ENCODE peak calls at places on chromosomes 6 and 20, in nine cellular contexts. F, O, C, U, D, Q, A, L and P are unnamed samples.

GRCh38 chr6:28838289-28838633 is 85.5 kb downstream of the TRIM27 start:
- DNase-seq in F (peak; percentile 42), O (peak; percentile 77), C (peak; percentile 83), U (peak; percentile 24), D (peak; percentile 69), Q (no peak), A (peak; percentile 53), L (no peak), P (peak; percentile 57)

GRCh38 chr6:2448826-2449571 is 203.6 kb upstream of the GMDS start:
- DNase-seq in F (no peak), O (peak; percentile 77), C (peak; percentile 49), U (peak; percentile 5), D (peak; percentile 2), Q (no peak), A (peak; percentile 88), L (peak; percentile 15), P (peak; percentile 54)

GRCh38 chr20:39016076-39016475 is 53.9 kb downstream of the DHX35 start:
- DNase-seq in F (no peak), O (no peak), C (no peak), U (no peak), D (no peak), Q (no peak), A (no peak), L (no peak), P (no peak)

GRCh38 chr6:101741474-101742171 is 348.1 kb downstream of the GRIK2 start:
- DNase-seq in F (no peak), O (no peak), C (peak; percentile 11), U (no peak), D (no peak), Q (no peak), A (no peak), L (no peak), P (no peak)

GRCh38 chr6:52213127-52213526 is 27.0 kb downstream of the IL17A start:
- DNase-seq in F (no peak), O (no peak), C (peak; percentile 33), U (no peak), D (peak; percentile 20), Q (no peak), A (no peak), L (no peak), P (no peak)

GRCh38 chr6:121158438-121158837 is 175.8 kb downstream of the TBC1D32 start:
- DNase-seq in F (no peak), O (no peak), C (no peak), U (no peak), D (no peak), Q (no peak), A (no peak), L (no peak), P (no peak)

GRCh38 chr20:36106606-36107005 is 47.9 kb upstream of the EPB41L1 start:
- DNase-seq in F (no peak), O (no peak), C (no peak), U (no peak), D (no peak), Q (no peak), A (no peak), L (no peak), P (no peak)

GRCh38 chr6:105800398-105800797 is 285.7 kb upstream of the PRDM1 start:
- DNase-seq in F (no peak), O (no peak), C (no peak), U (no peak), D (no peak), Q (no peak), A (no peak), L (no peak), P (no peak)

GRCh38 chr20:48191200-48191599 is 405.9 kb upstream of the SULF2 start:
- DNase-seq in F (no peak), O (no peak), C (no peak), U (no peak), D (no peak), Q (no peak), A (no peak), L (no peak), P (no peak)

GRCh38 chr6:26501482-26501986 is 1.4 kb downstream of the BTN1A1 start:
- DNase-seq in F (peak; percentile 10), O (no peak), C (peak; percentile 21), U (peak; percentile 3), D (peak; percentile 33), Q (no peak), A (no peak), L (no peak), P (no peak)

GRCh38 chr6:36683656-36684446 is 5.3 kb downstream of the CDKN1A start:
- DNase-seq in F (no peak), O (no peak), C (no peak), U (no peak), D (no peak), Q (no peak), A (no peak), L (no peak), P (no peak)

GRCh38 chr6:21305827-21306469 is 287.6 kb upstream of the SOX4 start:
- DNase-seq in F (no peak), O (peak; percentile 35), C (no peak), U (no peak), D (no peak), Q (no peak), A (no peak), L (no peak), P (no peak)

GRCh38 chr6:156616495-156616894 is 160.7 kb upstream of the ARID1B start:
- DNase-seq in F (no peak), O (no peak), C (no peak), U (no peak), D (no peak), Q (no peak), A (no peak), L (no peak), P (no peak)

GRCh38 chr20:62423326-62423706 is 4.0 kb downstream of the RBBP8NL start:
- DNase-seq in F (no peak), O (no peak), C (no peak), U (no peak), D (no peak), Q (no peak), A (no peak), L (no peak), P (no peak)

GRCh38 chr6:34531580-34532201 is 24.4 kb downstream of the SPDEF start:
- DNase-seq in F (no peak), O (peak; percentile 89), C (no peak), U (peak; percentile 55), D (peak; percentile 8), Q (no peak), A (no peak), L (no peak), P (no peak)

GRCh38 chr6:140346461-140346860 is 972.0 kb upstream of the CITED2 start:
- DNase-seq in F (no peak), O (peak; percentile 47), C (no peak), U (no peak), D (no peak), Q (no peak), A (no peak), L (no peak), P (no peak)

GRCh38 chr6:7463785-7464184 is 74.2 kb downstream of the RIOK1 start:
- DNase-seq in F (no peak), O (no peak), C (no peak), U (no peak), D (no peak), Q (no peak), A (peak; percentile 30), L (no peak), P (no peak)

GRCh38 chr6:27106382-27106781 is 141.1 kb upstream of the PRSS16 start:
- DNase-seq in F (no peak), O (no peak), C (no peak), U (no peak), D (no peak), Q (no peak), A (no peak), L (no peak), P (no peak)

GRCh38 chr20:53828673-53829085 is 235.0 kb upstream of the ZNF217 start:
- DNase-seq in F (no peak), O (peak; percentile 93), C (peak; percentile 29), U (no peak), D (no peak), Q (no peak), A (no peak), L (no peak), P (no peak)

GRCh38 chr20:43658068-43658722 is 8.7 kb upstream of the MYBL2 start:
- DNase-seq in F (no peak), O (peak; percentile 21), C (no peak), U (no peak), D (peak; percentile 59), Q (no peak), A (no peak), L (no peak), P (no peak)

GRCh38 chr20:52143277-52143676 is 48.3 kb downstream of the ZFP64 start:
- DNase-seq in F (no peak), O (no peak), C (no peak), U (no peak), D (no peak), Q (no peak), A (no peak), L (no peak), P (no peak)